ENCODE peak calls at places on chromosomes 11 and 22, in four cellular contexts. J, Q, B and T are unnamed samples.

GRCh38 chr11:69948256-69949141 is 129.3 kb upstream of the FGF3 start:
- DNase-seq in J (no peak), Q (peak), B (no peak), T (no peak)

GRCh38 chr11:128720522-128720985 is 26.7 kb downstream of the FLI1 start:
- DNase-seq in J (no peak), Q (no peak), B (peak), T (peak)

GRCh38 chr11:43735931-43736330 is 55.4 kb downstream of the HSD17B12 start:
- DNase-seq in J (no peak), Q (peak), B (no peak), T (no peak)

GRCh38 chr11:104572279-104572678 is 326.0 kb downstream of the CASP12 start:
- DNase-seq in J (no peak), Q (peak), B (no peak), T (no peak)

GRCh38 chr11:63888170-63889086 is 28.5 kb downstream of the RCOR2 start:
- DNase-seq in J (peak), Q (peak), B (peak), T (peak)

GRCh38 chr11:2802389-2803185 is 83.0 kb downstream of the CDKN1C start:
- DNase-seq in J (no peak), Q (no peak), B (no peak), T (no peak)

GRCh38 chr11:76665172-76665571 is 5.4 kb downstream of the LRRC32 start:
- DNase-seq in J (no peak), Q (no peak), B (no peak), T (no peak)

GRCh38 chr11:69841859-69842698 is 22.9 kb upstream of the FGF3 start:
- DNase-seq in J (peak), Q (peak), B (no peak), T (no peak)

GRCh38 chr22:22942511-22943329 is 55.1 kb downstream of the IGLL5 start:
- DNase-seq in J (peak), Q (peak), B (peak), T (peak)

GRCh38 chr22:24697671-24698082 is 76.8 kb downstream of the PIWIL3 start:
- DNase-seq in J (no peak), Q (no peak), B (no peak), T (no peak)

GRCh38 chr22:49740242-49740641 is 87.4 kb downstream of the BRD1 start:
- DNase-seq in J (no peak), Q (no peak), B (no peak), T (no peak)

GRCh38 chr11:103656382-103656781 is 380.1 kb upstream of the DDI1 start:
- DNase-seq in J (no peak), Q (no peak), B (no peak), T (no peak)

GRCh38 chr22:24486501-24486921 is 8.6 kb upstream of the UPB1 start:
- DNase-seq in J (no peak), Q (peak), B (no peak), T (no peak)

GRCh38 chr22:43197271-43197941 is 10.5 kb upstream of the TTLL12 start:
- DNase-seq in J (no peak), Q (no peak), B (no peak), T (no peak)

GRCh38 chr11:112368402-112368801 is 107.7 kb upstream of the PLET1 start:
- DNase-seq in J (no peak), Q (no peak), B (no peak), T (no peak)

GRCh38 chr11:124762624-124763155 is 600 bp upstream of the ESAM start:
- DNase-seq in J (no peak), Q (no peak), B (peak), T (no peak)

GRCh38 chr11:59614277-59615131 is 1.1 kb downstream of the OSBP start:
- DNase-seq in J (no peak), Q (peak), B (no peak), T (no peak)

GRCh38 chr11:2375964-2376551 is 1.1 kb upstream of the CD81 start:
- DNase-seq in J (no peak), Q (no peak), B (no peak), T (no peak)

GRCh38 chr11:11531127-11531526 is 90.7 kb downstream of the GALNT18 start:
- DNase-seq in J (no peak), Q (no peak), B (no peak), T (no peak)

GRCh38 chr11:129333873-129334272 is 41.8 kb upstream of the BARX2 start:
- DNase-seq in J (no peak), Q (no peak), B (no peak), T (no peak)

GRCh38 chr22:46908641-46909107 is 146.2 kb downstream of the TBC1D22A start:
- DNase-seq in J (no peak), Q (no peak), B (no peak), T (no peak)

GRCh38 chr22:19605508-19606331 is 81.5 kb upstream of the CLDN5 start:
- DNase-seq in J (no peak), Q (no peak), B (no peak), T (no peak)

GRCh38 chr11:6574816-6575715 is 28.4 kb downstream of the RRP8 start:
- DNase-seq in J (no peak), Q (no peak), B (no peak), T (no peak)

GRCh38 chr11:76850815-76851214 is 9.9 kb upstream of the ACER3 start:
- DNase-seq in J (no peak), Q (no peak), B (no peak), T (no peak)

GRCh38 chr22:25630446-25630845 is 66.0 kb downstream of the GRK3 start:
- DNase-seq in J (no peak), Q (peak), B (no peak), T (no peak)